ENCODE peak calls at places on chromosomes 16 and 17, in four cellular contexts. One of them, this sample, is unnamed.

GRCh38 chr16:67029249-67030096 is 524 bp downstream of the CBFB start:
- DNase-seq in H9: no peak
- DNase-seq in mesenchymal stem cell: peak; percentile 61
- DNase-seq in neuronal stem cell: peak; percentile 43
- DNase-seq in this sample: peak; percentile 37

GRCh38 chr17:75822119-75822799 is 21.9 kb downstream of the UNC13D start:
- DNase-seq in neuronal stem cell: no peak
- DNase-seq in H9: peak; percentile 30
- DNase-seq in mesenchymal stem cell: no peak
- DNase-seq in this sample: no peak

GRCh38 chr17:55750750-55751641 is at the start of gene PCTP:
- DNase-seq in H9: peak; percentile 99
- DNase-seq in neuronal stem cell: peak; percentile 86
- DNase-seq in mesenchymal stem cell: peak; percentile 95
- DNase-seq in this sample: peak; percentile 97

GRCh38 chr17:8859029-8859803 is 8.3 kb downstream of the PIK3R6 start:
- DNase-seq in H9: peak; percentile 31
- DNase-seq in mesenchymal stem cell: peak; percentile 11
- DNase-seq in neuronal stem cell: no peak
- DNase-seq in this sample: no peak

GRCh38 chr17:49582789-49583188 is 7.1 kb downstream of the NXPH3 start:
- DNase-seq in mesenchymal stem cell: no peak
- DNase-seq in neuronal stem cell: no peak
- DNase-seq in H9: no peak
- DNase-seq in this sample: no peak

GRCh38 chr17:2892305-2892971 is 96.2 kb downstream of the RAP1GAP2 start:
- DNase-seq in neuronal stem cell: no peak
- DNase-seq in H9: peak; percentile 35
- DNase-seq in mesenchymal stem cell: peak; percentile 71
- DNase-seq in this sample: peak; percentile 89

GRCh38 chr17:71325886-71326285 is 794.9 kb upstream of the SOX9 start:
- DNase-seq in mesenchymal stem cell: no peak
- DNase-seq in neuronal stem cell: no peak
- DNase-seq in H9: no peak
- DNase-seq in this sample: no peak

GRCh38 chr16:15422222-15422621 is 12.2 kb upstream of the BMERB1 start:
- DNase-seq in neuronal stem cell: no peak
- DNase-seq in H9: no peak
- DNase-seq in mesenchymal stem cell: no peak
- DNase-seq in this sample: no peak

GRCh38 chr16:77913738-77914263 is 108.5 kb upstream of the CLEC3A start:
- DNase-seq in mesenchymal stem cell: no peak
- DNase-seq in H9: no peak
- DNase-seq in neuronal stem cell: no peak
- DNase-seq in this sample: no peak

GRCh38 chr17:77456951-77457548 is 316.3 kb downstream of the SEC14L1 start:
- DNase-seq in H9: no peak
- DNase-seq in neuronal stem cell: no peak
- DNase-seq in mesenchymal stem cell: no peak
- DNase-seq in this sample: no peak

GRCh38 chr16:2039286-2040030 is 8.2 kb downstream of the NTHL1 start:
- DNase-seq in H9: no peak
- DNase-seq in neuronal stem cell: no peak
- DNase-seq in mesenchymal stem cell: peak; percentile 97
- DNase-seq in this sample: no peak

GRCh38 chr16:425740-426114 is 278 bp downstream of the RAB11FIP3 start:
- DNase-seq in H9: no peak
- DNase-seq in mesenchymal stem cell: peak; percentile 7
- DNase-seq in neuronal stem cell: no peak
- DNase-seq in this sample: no peak

GRCh38 chr16:424623-425081 is 797 bp upstream of the RAB11FIP3 start:
- DNase-seq in neuronal stem cell: no peak
- DNase-seq in H9: no peak
- DNase-seq in mesenchymal stem cell: peak; percentile 51
- DNase-seq in this sample: no peak

GRCh38 chr16:426115-426905 is 861 bp downstream of the RAB11FIP3 start:
- DNase-seq in H9: no peak
- DNase-seq in neuronal stem cell: no peak
- DNase-seq in mesenchymal stem cell: peak; percentile 26
- DNase-seq in this sample: peak; percentile 32

GRCh38 chr16:424033-424622 is 1.3 kb upstream of the RAB11FIP3 start:
- DNase-seq in neuronal stem cell: no peak
- DNase-seq in H9: no peak
- DNase-seq in mesenchymal stem cell: peak; percentile 89
- DNase-seq in this sample: no peak

DNA sequence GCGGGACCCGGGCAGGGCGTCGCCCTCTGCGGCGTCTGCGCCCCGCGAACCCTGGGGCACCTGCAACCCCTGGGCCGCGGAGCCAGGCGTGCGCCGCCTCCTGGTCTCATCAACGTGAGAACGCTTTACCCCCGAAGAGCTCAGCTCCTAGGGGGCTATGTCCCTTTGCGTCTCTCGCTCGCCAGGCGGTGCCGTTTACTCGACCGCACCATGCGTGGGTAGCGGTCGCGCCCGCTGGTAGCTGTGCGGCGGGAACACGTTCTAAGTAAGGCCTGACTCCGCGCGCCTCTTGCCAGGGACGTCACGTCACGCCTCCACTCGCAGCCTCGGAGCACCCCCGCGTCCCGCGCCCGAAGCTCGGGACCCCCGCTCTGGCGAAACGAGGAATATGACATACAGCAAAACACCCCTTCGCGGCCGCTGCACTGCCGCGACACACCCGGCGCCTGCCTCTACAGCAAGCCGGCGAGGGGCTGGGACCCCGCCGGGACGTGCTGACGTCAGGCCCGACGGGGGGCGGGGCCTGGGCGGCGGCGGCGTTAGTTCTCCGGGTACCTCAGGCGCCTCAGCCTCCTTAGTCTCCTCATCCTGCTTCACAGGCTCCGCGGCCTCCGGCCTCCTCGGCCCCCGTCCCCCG is at the start of gene RAB11FIP3:
- DNase-seq in neuronal stem cell: peak; percentile 84
- DNase-seq in mesenchymal stem cell: peak; percentile 78
- DNase-seq in H9: peak; percentile 85
- DNase-seq in this sample: peak; percentile 85
- H2AK5ac ChIP-seq in neuronal stem cell: peak within 1 kb of the TSS; percentile 98
- H2AK5ac ChIP-seq in mesenchymal stem cell: peak within 1 kb of the TSS; percentile 55
- H2AK5ac ChIP-seq in H9: no peak within 1 kb of the TSS
- H2AK5ac ChIP-seq in this sample: no peak within 1 kb of the TSS

GRCh38 chr17:79650283-79650682 is 39.4 kb upstream of the RBFOX3 start:
- DNase-seq in neuronal stem cell: no peak
- DNase-seq in mesenchymal stem cell: no peak
- DNase-seq in H9: peak; percentile 16
- DNase-seq in this sample: no peak
- H3K4me1 ChIP-seq in neuronal stem cell: no peaks in the 10 kb centered on the region
- H3K4me1 ChIP-seq in mesenchymal stem cell: no peaks in the 10 kb centered on the region
- H3K4me1 ChIP-seq in H9: no peaks in the 10 kb centered on the region
- H3K4me1 ChIP-seq in this sample: no peaks in the 10 kb centered on the region

GRCh38 chr16:8877894-8878522 is 4.1 kb upstream of the LITAFD start:
- DNase-seq in neuronal stem cell: no peak
- DNase-seq in H9: no peak
- DNase-seq in mesenchymal stem cell: no peak
- DNase-seq in this sample: no peak

GRCh38 chr16:8874388-8874787 is 5.6 kb upstream of the CARHSP1 start:
- DNase-seq in mesenchymal stem cell: no peak
- DNase-seq in neuronal stem cell: no peak
- DNase-seq in H9: no peak
- DNase-seq in this sample: no peak

GRCh38 chr16:8880839-8881510 is 1.2 kb upstream of the LITAFD start:
- DNase-seq in H9: no peak
- DNase-seq in neuronal stem cell: no peak
- DNase-seq in mesenchymal stem cell: no peak
- DNase-seq in this sample: no peak

GRCh38 chr16:8882041-8882617 is at the start of gene LITAFD:
- DNase-seq in neuronal stem cell: no peak
- DNase-seq in mesenchymal stem cell: no peak
- DNase-seq in H9: no peak
- DNase-seq in this sample: no peak

DNA sequence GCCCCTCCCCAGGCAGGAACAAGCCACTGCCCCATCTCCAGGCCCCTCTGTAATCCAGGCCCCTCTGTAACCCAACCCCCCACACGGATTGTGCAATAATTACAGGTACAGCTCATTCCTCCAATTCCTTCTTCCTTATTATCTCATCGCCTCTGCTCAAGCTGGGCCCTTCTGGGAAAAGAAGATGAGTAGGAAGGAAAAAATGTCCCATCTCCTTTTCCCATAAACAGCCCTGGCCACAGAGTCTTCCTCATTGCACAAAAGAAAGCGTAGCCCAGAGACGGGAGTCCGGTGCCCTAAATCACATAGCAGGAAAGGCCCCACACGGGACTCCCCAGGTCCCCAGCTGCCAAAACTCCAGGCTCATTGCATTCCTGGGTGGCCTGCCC is 3.6 kb upstream of the LITAFD start:
- DNase-seq in mesenchymal stem cell: peak; percentile 95
- DNase-seq in H9: no peak
- DNase-seq in neuronal stem cell: no peak
- DNase-seq in this sample: peak; percentile 81
- H2AK5ac ChIP-seq in mesenchymal stem cell: peak overlapping the region; percentile 88
- H2AK5ac ChIP-seq in H9: no peak overlapping the region
- H2AK5ac ChIP-seq in neuronal stem cell: no peak overlapping the region
- H2AK5ac ChIP-seq in this sample: no peak overlapping the region

GRCh38 chr17:74773414-74773813 is 2.7 kb downstream of the NAT9 start:
- DNase-seq in neuronal stem cell: no peak
- DNase-seq in H9: no peak
- DNase-seq in mesenchymal stem cell: no peak
- DNase-seq in this sample: no peak
- H3K4me1 ChIP-seq in neuronal stem cell: peaks cover 8% of the 10 kb centered on the region
- H3K4me1 ChIP-seq in H9: no peaks in the 10 kb centered on the region
- H3K4me1 ChIP-seq in mesenchymal stem cell: peaks cover 30% of the 10 kb centered on the region
- H3K4me1 ChIP-seq in this sample: peaks cover 3% of the 10 kb centered on the region

DNA sequence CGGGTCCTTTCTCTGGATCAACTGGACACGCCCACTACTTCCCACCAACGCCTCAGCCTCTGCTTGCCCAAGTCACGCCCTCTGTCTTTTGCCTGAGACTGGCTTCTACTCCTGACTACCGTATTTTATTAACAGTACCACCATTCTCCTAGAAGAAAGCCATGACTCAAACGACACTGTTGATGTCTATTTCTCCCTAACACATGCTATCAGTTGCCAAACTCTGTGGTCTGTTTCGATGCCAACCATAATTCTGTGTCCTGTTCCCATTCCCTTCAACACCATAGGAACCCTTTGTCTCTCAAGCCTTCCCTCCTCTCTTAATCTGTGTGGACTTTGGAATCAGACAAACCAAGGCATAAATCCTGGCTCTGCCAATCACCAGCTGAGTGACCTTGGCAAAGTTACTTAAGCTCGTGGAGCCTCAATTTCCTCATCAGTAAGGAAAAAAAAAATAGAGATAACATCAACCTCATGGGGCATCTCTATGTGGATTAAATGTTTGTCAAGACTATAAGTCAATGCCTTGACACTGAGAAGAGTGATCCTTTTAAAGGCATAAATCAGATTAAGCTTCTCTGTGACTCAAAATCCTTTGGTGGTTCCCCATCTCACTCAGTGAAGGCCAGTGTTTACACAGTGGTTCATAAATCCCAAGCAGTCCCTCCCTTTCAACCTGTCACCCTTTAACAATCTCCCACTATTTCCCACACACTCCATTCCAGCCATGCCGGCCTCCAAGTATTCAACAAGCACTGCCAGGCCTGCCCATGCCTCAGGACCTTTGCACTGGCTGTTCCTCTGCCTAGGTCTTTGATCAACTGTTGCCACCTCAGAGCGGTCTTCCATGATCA is 45.6 kb downstream of the ERN1 start:
- DNase-seq in H9: peak; percentile 64
- DNase-seq in mesenchymal stem cell: peak; percentile 68
- DNase-seq in neuronal stem cell: no peak
- DNase-seq in this sample: no peak
- H2AK5ac ChIP-seq in H9: no peak overlapping the region
- H2AK5ac ChIP-seq in mesenchymal stem cell: no peak overlapping the region
- H2AK5ac ChIP-seq in neuronal stem cell: no peak overlapping the region
- H2AK5ac ChIP-seq in this sample: no peak overlapping the region

DNA sequence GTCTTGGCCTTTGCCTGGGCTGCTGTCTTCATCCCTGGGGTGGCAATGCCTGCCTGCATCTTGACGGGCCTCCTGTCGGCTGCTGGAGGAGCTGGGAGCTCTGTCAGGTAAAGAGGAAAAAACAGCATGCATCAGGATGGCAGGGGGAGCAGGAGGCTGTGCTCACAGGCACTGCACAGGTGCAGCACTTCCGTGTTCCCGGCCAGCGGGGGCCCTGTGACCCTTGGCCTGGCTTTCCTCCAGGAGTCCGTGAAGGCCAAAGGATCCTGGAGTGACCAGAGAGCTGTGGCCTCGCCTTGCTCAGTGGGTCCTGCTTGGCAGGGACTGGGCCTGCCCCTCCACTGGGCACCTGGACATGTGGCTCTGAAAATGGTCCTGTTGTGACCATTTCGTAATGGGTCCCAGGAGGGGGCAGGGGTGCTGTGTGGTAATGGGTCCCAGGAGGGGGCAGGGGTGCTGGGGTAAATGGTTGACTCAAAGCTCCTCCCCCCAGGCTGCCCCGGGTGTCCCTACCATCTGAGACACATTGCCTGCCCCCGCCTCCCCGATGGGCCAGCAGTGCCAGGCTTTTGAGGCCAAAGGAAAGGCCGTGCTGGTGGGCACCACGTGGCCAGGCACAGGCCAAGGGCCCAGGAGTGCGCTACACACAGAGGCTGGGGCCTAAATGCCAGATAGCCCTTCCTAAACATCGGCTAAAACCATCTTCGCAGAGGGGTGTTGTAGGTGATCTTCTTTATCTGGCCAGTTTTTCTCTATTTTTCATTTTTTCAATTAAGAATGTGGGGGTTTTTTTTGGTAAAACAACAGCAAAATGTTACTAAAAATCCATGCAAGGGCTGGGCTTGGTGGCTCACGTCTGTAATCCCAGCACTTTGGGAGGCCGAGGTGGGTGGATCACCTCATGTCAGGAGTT is 4.0 kb upstream of the FASN start:
- DNase-seq in neuronal stem cell: no peak
- DNase-seq in H9: no peak
- DNase-seq in mesenchymal stem cell: no peak
- DNase-seq in this sample: peak; percentile 29
- H3K4me1 ChIP-seq in neuronal stem cell: peaks cover 56% of the 10 kb centered on the region
- H3K4me1 ChIP-seq in H9: no peaks in the 10 kb centered on the region
- H3K4me1 ChIP-seq in mesenchymal stem cell: peaks cover 60% of the 10 kb centered on the region
- H3K4me1 ChIP-seq in this sample: peaks cover 15% of the 10 kb centered on the region

GRCh38 chr17:51060396-51060795 is 60.3 kb downstream of the SPAG9 start:
- DNase-seq in neuronal stem cell: no peak
- DNase-seq in mesenchymal stem cell: no peak
- DNase-seq in H9: no peak
- DNase-seq in this sample: peak; percentile 28

GRCh38 chr17:51054748-51055147 is 65.9 kb downstream of the SPAG9 start:
- DNase-seq in mesenchymal stem cell: no peak
- DNase-seq in H9: no peak
- DNase-seq in neuronal stem cell: no peak
- DNase-seq in this sample: no peak

GRCh38 chr17:51057534-51057933 is 63.1 kb downstream of the SPAG9 start:
- DNase-seq in H9: no peak
- DNase-seq in mesenchymal stem cell: no peak
- DNase-seq in neuronal stem cell: no peak
- DNase-seq in this sample: no peak

GRCh38 chr17:51059781-51060180 is 60.9 kb downstream of the SPAG9 start:
- DNase-seq in neuronal stem cell: no peak
- DNase-seq in H9: no peak
- DNase-seq in mesenchymal stem cell: peak; percentile 23
- DNase-seq in this sample: no peak

GRCh38 chr17:51056813-51057510 is 63.7 kb downstream of the SPAG9 start:
- DNase-seq in mesenchymal stem cell: peak; percentile 91
- DNase-seq in neuronal stem cell: peak; percentile 56
- DNase-seq in H9: peak; percentile 79
- DNase-seq in this sample: peak; percentile 80
- H2AK5ac ChIP-seq in mesenchymal stem cell: no peak overlapping the region
- H2AK5ac ChIP-seq in neuronal stem cell: no peak overlapping the region
- H2AK5ac ChIP-seq in H9: no peak overlapping the region
- H2AK5ac ChIP-seq in this sample: no peak overlapping the region

GRCh38 chr17:73210002-73210678 is 17.3 kb downstream of the COG1 start:
- DNase-seq in neuronal stem cell: no peak
- DNase-seq in mesenchymal stem cell: peak; percentile 57
- DNase-seq in H9: no peak
- DNase-seq in this sample: no peak
- H3K4me1 ChIP-seq in neuronal stem cell: no peaks in the 10 kb centered on the region
- H3K4me1 ChIP-seq in mesenchymal stem cell: peaks cover 4% of the 10 kb centered on the region
- H3K4me1 ChIP-seq in H9: no peaks in the 10 kb centered on the region
- H3K4me1 ChIP-seq in this sample: no peaks in the 10 kb centered on the region

This sample was measured in mesendoderm.